ENCODE peak calls at places on chromosomes 13 and 19, in ten cellular contexts. N, V, A, D, U, S, Q, C, H and O are unnamed samples.

GRCh38 chr13:97226788-97227627 is 4.9 kb downstream of the MBNL2 start:
- DNase-seq in A (no peak), D (peak; percentile 56), C (peak; percentile 64), S (no peak), H (no peak), V (peak; percentile 34), N (no peak), U (peak; percentile 74), Q (no peak), O (no peak)

GRCh38 chr13:66940113-66940512 is 290.0 kb downstream of the PCDH9 start:
- DNase-seq in N (no peak), S (no peak), Q (no peak), A (no peak), C (no peak), V (no peak), H (no peak), D (no peak), U (no peak), O (no peak)

GRCh38 chr13:93765056-93765455 is 538.4 kb downstream of the GPC6 start:
- DNase-seq in U (no peak), D (no peak), A (no peak), S (no peak), V (no peak), N (no peak), C (no peak), H (no peak), Q (no peak), O (no peak)

GRCh38 chr19:43620061-43621001 is 902 bp upstream of the ZNF428 start:
- DNase-seq in U (no peak), A (no peak), D (no peak), S (no peak), N (no peak), Q (no peak), C (no peak), H (no peak), V (no peak), O (peak; percentile 93)

GRCh38 chr13:71374471-71375041 is 492.4 kb downstream of the DACH1 start:
- DNase-seq in A (no peak), D (no peak), H (no peak), C (no peak), N (no peak), V (no peak), Q (no peak), U (no peak), S (no peak), O (no peak)

GRCh38 chr19:39916236-39916635 is 18.2 kb downstream of the FCGBP start:
- DNase-seq in N (no peak), U (no peak), S (no peak), A (no peak), C (no peak), Q (no peak), D (no peak), H (no peak), V (no peak), O (no peak)

GRCh38 chr19:43354305-43354627 is 780 bp downstream of the CD177 start:
- DNase-seq in N (no peak), D (no peak), Q (no peak), A (no peak), U (peak; percentile 16), C (no peak), S (no peak), V (no peak), H (no peak), O (no peak)

GRCh38 chr19:29497241-29497640 is 28.6 kb upstream of the VSTM2B start:
- DNase-seq in D (no peak), A (no peak), N (no peak), S (no peak), Q (no peak), C (no peak), U (no peak), H (no peak), V (no peak), O (no peak)

GRCh38 chr19:16328824-16329482 is 4.3 kb downstream of the KLF2 start:
- DNase-seq in V (no peak), N (peak; percentile 59), D (peak; percentile 45), S (no peak), C (no peak), H (no peak), Q (no peak), A (peak; percentile 49), U (peak; percentile 37), O (no peak)

GRCh38 chr19:46192990-46193650 is 36.4 kb upstream of the IGFL1 start:
- DNase-seq in N (no peak), H (peak; percentile 65), A (peak; percentile 51), V (no peak), Q (no peak), S (peak; percentile 87), D (peak; percentile 98), C (no peak), U (no peak), O (no peak)

GRCh38 chr19:42455621-42456081 is 12.9 kb upstream of the CXCL17 start:
- DNase-seq in N (no peak), D (no peak), Q (peak; percentile 76), A (no peak), C (peak; percentile 78), V (no peak), U (no peak), H (no peak), S (no peak), O (no peak)

GRCh38 chr13:29594310-29594709 is 1.2 kb downstream of the SLC7A1 start:
- DNase-seq in N (no peak), C (peak; percentile 60), U (peak; percentile 49), V (peak; percentile 53), S (peak; percentile 81), D (no peak), H (peak; percentile 51), Q (no peak), A (peak; percentile 91), O (peak; percentile 92)

GRCh38 chr13:29596064-29596418 is 553 bp upstream of the SLC7A1 start:
- DNase-seq in N (no peak), U (no peak), H (no peak), D (no peak), A (no peak), S (no peak), V (no peak), C (no peak), Q (no peak), O (no peak)

GRCh38 chr13:29594710-29595379 is 643 bp downstream of the SLC7A1 start:
- DNase-seq in D (peak; percentile 77), H (peak; percentile 69), U (peak; percentile 48), C (peak; percentile 65), V (peak; percentile 61), N (peak; percentile 59), S (no peak), A (peak; percentile 59), Q (no peak), O (peak; percentile 93)

GRCh38 chr13:29597246-29597645 is 1.8 kb upstream of the SLC7A1 start:
- DNase-seq in D (no peak), C (no peak), N (no peak), S (no peak), A (no peak), V (no peak), U (no peak), Q (no peak), H (no peak), O (peak; percentile 37)

DNA sequence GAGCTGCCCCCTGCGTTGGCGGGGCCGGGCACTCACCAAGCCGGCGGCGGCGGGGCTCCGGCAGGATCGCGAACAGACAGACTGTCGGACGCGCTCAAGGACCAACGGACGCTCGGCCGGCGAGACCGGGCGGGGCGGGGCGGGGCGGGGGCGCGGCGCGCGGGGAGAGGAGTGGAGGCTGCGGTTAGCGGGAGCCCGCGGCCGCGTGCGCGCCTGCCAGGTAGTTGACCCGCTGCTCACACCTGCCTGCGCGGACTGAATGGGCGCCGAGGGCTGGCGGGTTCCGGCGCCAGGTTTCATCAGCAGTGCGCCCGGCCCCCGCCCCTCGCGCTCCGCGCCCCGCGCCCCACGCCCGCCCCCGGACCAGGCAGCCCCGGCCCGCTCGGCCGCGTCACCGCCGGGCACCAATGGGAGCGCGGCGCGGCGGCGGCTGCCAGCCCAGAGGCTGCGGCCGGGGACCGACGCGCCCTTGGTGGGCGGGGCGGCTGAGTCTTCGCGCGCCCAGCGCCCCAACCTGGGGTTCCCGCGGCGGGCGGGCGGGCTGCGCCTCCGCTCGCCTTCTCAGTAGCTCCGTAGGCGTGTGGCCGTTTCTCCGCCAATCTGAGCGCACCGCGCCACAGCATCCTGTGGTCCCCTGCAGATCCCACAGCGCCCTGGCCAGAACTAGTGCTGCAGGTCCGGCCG is at the start of gene SLC7A1:
- DNase-seq in A (peak; percentile 80), C (peak; percentile 85), H (peak; percentile 67), S (peak; percentile 70), Q (peak; percentile 59), N (peak; percentile 74), U (peak; percentile 79), V (peak; percentile 85), D (peak; percentile 95), O (peak; percentile 93)
- TF ChIP-seq POLR2A in A (peak; percentile 43), C (no peak), H (no peak), S (peak; percentile 70), Q (no peak), N (no peak), U (no peak), V (no peak), D (peak; percentile 48), O (no peak)

DNA sequence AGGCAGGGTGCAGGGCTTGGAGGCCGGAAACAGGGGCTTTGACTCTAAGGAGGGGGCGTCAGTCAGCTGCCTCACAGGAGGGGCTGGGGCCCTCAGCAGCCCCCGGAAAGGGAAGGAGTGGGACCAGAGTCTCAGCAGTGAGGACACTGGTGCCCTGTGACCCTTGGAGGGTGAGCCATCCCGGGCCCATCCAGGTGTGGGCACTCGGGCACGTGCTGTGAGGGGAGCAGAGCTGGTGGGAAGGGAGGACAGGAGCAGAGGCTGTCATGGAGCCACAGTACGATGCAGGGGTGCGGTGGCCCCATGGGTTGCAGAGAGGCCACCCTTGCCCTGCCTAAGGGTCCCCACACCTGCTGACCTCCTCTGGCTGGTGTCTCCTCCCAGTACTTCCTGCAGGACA is 19.1 kb upstream of the ZNF544 start:
- DNase-seq in D (no peak), N (no peak), H (no peak), V (no peak), S (no peak), Q (no peak), C (no peak), A (no peak), U (no peak), O (no peak)
- H3K4me3 ChIP-seq in D (no peak overlapping the region), N (no peak overlapping the region), H (no peak overlapping the region), V (no peak overlapping the region), S (no peak overlapping the region), Q (no peak overlapping the region), C (no peak overlapping the region), A (no peak overlapping the region), U (no peak overlapping the region), O (peak overlapping the region; percentile 9)

GRCh38 chr13:60163525-60164471 is at the start of gene DIAPH3:
- DNase-seq in S (peak; percentile 90), C (peak; percentile 97), V (peak; percentile 97), N (peak; percentile 95), H (peak; percentile 94), A (peak; percentile 95), Q (peak; percentile 86), U (peak; percentile 98), D (peak; percentile 97), O (peak; percentile 98)
- TF ChIP-seq POLR2A in S (peak; percentile 91), C (peak; percentile 90), V (peak; percentile 70), N (peak; percentile 88), H (peak; percentile 65), A (peak; percentile 80), Q (peak; percentile 78), U (peak; percentile 38), D (peak; percentile 97), O (no peak)

DNA sequence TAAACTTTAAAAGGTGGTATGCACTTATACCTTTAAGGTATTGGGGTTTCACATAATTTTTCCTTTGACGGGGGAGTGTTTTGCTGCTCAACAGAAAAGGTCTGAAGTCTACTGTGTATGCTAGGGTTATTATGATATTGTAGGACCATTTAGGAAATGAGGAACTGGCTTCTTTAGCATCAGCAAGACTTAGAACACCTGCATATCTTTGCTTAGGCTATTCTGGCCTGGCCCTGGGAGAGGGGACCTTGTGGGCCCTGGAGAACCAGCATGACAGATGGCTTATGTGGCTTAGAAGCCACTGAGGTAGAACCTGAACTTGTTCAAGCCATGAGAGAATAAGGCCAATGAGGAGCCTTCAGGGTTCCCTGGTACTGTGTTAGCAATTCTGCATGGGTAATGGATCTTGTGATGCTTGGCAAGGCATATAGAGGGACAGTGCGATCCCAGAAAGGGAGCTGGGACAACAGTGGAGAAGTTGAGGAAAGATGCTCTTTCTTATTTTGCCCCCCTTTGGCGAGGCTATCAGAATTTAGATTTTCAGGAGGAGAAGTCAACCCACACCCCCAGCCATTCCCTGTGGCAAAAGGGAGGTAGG is 4.3 kb downstream of the RGCC start:
- DNase-seq in U (no peak), C (no peak), S (no peak), D (no peak), A (no peak), H (no peak), V (no peak), Q (no peak), N (no peak), O (no peak)
- H3K4me3 ChIP-seq in U (no peak overlapping the region), C (no peak overlapping the region), S (no peak overlapping the region), D (no peak overlapping the region), A (no peak overlapping the region), H (no peak overlapping the region), V (no peak overlapping the region), Q (no peak overlapping the region), N (peak overlapping the region; percentile 68), O (peak overlapping the region; percentile 33)